ENCODE peak calls at places on chromosomes 6 and 20, in seven cellular contexts. B is endothelial cell of umbilical vein; T is left ventricle myocardium inferior; Q is psoas muscle; A is tibial artery; J is CD8-positive, alpha-beta memory T cell; Y is Peyer's patch. D is an unnamed sample. For H3K4me1 and H3K9me3, the result is how much of the 10 kb centered on the place peaks cover.

GRCh38 chr6:144265061-144265357 is 20.1 kb upstream of the UTRN start:
- DNase-seq in A (no peak), Y (no peak), J (no peak), Q (no peak), B (peak), T (no peak), D (no peak)

GRCh38 chr6:90525421-90525820 is 61.5 kb downstream of the MAP3K7 start:
- DNase-seq in J (no peak), A (no peak), Q (no peak), B (no peak), Y (no peak), T (no peak), D (no peak)

GRCh38 chr20:49207071-49207470 is 12.1 kb upstream of the DDX27 start:
- DNase-seq in T (no peak), Q (no peak), B (no peak), Y (no peak), A (no peak), J (no peak), D (no peak)

GRCh38 chr6:21305827-21306469 is 287.6 kb upstream of the SOX4 start:
- DNase-seq in B (no peak), J (no peak), Q (no peak), T (no peak), A (no peak), Y (no peak), D (no peak)

GRCh38 chr6:112202639-112203341 is 51.6 kb downstream of the LAMA4 start:
- DNase-seq in B (peak), J (no peak), Y (no peak), T (no peak), A (no peak), Q (no peak), D (no peak)

GRCh38 chr20:51444922-51445438 is 97.5 kb downstream of the NFATC2 start:
- DNase-seq in A (no peak), Y (no peak), Q (no peak), T (no peak), B (no peak), J (no peak), D (no peak)

GRCh38 chr20:2337142-2337541 is 41.3 kb downstream of the TGM3 start:
- DNase-seq in Q (no peak), J (no peak), Y (no peak), A (no peak), T (no peak), B (no peak), D (no peak)

GRCh38 chr20:53664121-53664520 is 70.5 kb upstream of the ZNF217 start:
- DNase-seq in T (no peak), Q (no peak), B (no peak), A (no peak), J (no peak), Y (no peak), D (no peak)

GRCh38 chr6:35973670-35974222 is 50.7 kb downstream of the SLC26A8 start:
- DNase-seq in J (no peak), Q (no peak), Y (peak), A (no peak), T (no peak), B (no peak), D (no peak)

GRCh38 chr6:35972471-35972985 is 51.6 kb upstream of the SRPK1 start:
- DNase-seq in T (no peak), B (no peak), Y (no peak), J (no peak), Q (no peak), A (no peak), D (no peak)

GRCh38 chr6:35967059-35967769 is 46.3 kb upstream of the SRPK1 start:
- DNase-seq in Q (no peak), A (no peak), T (no peak), J (no peak), B (no peak), Y (no peak), D (no peak)

GRCh38 chr6:35969676-35970075 is 48.8 kb upstream of the SRPK1 start:
- DNase-seq in Q (no peak), B (no peak), Y (no peak), J (no peak), T (no peak), A (no peak), D (no peak)

DNA sequence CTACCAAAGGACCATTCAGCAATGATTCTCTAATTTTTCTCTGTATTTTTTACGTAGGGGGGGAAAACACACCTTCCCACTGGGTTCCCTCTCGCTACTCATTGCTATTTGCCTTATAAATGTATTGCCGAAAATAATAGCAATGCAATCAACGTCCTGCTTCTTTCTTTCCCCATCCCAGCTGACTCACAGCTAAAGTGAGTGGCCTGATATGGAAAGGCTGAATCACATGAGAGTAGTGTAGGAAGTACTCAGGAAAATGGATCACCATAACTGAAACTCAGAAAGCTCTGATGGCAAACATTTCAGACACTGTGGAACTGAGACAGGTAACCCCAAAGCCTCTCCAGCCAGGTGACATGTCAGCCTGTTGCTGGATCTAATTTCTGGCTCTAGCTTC is 49.3 kb upstream of the SRPK1 start:
- DNase-seq in T (no peak), B (peak), Y (no peak), A (no peak), J (no peak), Q (no peak), D (no peak)
- H3K27ac ChIP-seq in T (no peak), B (peak), Y (no peak), A (no peak), J (no peak), Q (no peak), D (no peak)

GRCh38 chr6:37134622-37135191 is 35.2 kb upstream of the PIM1 start:
- DNase-seq in J (peak), A (peak), Y (no peak), T (no peak), B (peak), Q (peak), D (peak)
- H3K4me1 ChIP-seq in J (under half), A (under half), Y (half or more), T (half or more), B (half or more), Q (half or more), D (under half)

GRCh38 chr20:16296933-16297332 is 276.3 kb downstream of the KIF16B start:
- DNase-seq in Y (no peak), J (no peak), B (no peak), Q (no peak), T (no peak), A (no peak), D (no peak)

GRCh38 chr20:16299892-16300291 is 273.4 kb downstream of the KIF16B start:
- DNase-seq in A (no peak), T (no peak), B (no peak), Q (no peak), Y (no peak), J (no peak), D (no peak)

GRCh38 chr20:16301981-16302380 is 271.3 kb downstream of the KIF16B start:
- DNase-seq in J (no peak), Q (no peak), T (no peak), A (no peak), B (no peak), Y (no peak), D (no peak)

GRCh38 chr20:16308754-16309153 is 264.5 kb downstream of the KIF16B start:
- DNase-seq in A (no peak), J (no peak), Q (no peak), B (no peak), Y (no peak), T (no peak), D (no peak)

GRCh38 chr20:16302818-16303217 is 270.4 kb downstream of the KIF16B start:
- DNase-seq in J (no peak), Y (no peak), B (no peak), Q (no peak), T (no peak), A (no peak), D (no peak)
- H3K9me3 ChIP-seq in J (under half), Y (under half), B (under half), Q (under half), T (under half), A (under half), D (under half)

GRCh38 chr20:1127840-1128239 is 9.4 kb downstream of the PSMF1 start:
- DNase-seq in Q (no peak), A (no peak), J (no peak), T (no peak), B (no peak), Y (no peak), D (no peak)

GRCh38 chr20:1130849-1131248 is 12.4 kb downstream of the PSMF1 start:
- DNase-seq in T (peak), Q (peak), A (no peak), Y (no peak), B (no peak), J (no peak), D (no peak)

GRCh38 chr20:1134355-1134754 is 16.0 kb downstream of the PSMF1 start:
- DNase-seq in Y (no peak), T (no peak), Q (no peak), A (no peak), J (no peak), B (no peak), D (no peak)

GRCh38 chr20:1134836-1135235 is 16.4 kb downstream of the PSMF1 start:
- DNase-seq in B (no peak), T (no peak), J (no peak), Y (no peak), A (no peak), Q (no peak), D (no peak)

DNA sequence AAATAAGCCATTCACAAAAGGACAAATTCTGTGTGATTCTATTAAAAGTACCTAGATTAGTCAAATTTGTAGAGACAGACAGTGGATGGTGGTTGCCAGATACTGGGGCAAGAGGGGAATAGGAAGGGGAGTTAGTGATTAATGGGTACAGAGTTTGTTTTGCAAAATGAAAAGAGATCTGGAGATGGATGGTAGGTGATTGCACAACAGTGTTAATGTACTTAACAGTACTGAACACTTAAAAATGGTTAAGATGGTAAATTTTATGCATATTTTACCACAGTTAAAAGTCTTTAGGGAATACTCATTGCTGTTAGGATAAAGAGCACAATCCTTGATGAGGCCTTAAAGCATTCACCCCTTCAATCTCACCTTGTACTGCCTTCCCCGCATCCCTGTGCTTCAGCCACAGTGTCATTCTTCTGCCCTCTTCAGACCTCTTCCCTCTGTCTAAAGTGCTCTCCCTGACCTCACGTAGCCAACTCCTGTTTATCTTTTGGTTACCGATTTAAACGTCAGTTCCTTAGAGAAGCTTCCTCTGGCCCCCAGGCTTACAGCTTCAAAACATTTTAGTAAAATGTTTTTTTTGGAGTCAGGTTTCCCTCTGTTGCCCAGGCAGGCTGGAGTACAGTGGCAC is 11.8 kb downstream of the PSMF1 start:
- DNase-seq in B (no peak), Q (no peak), T (no peak), J (no peak), Y (no peak), A (no peak), D (no peak)
- H3K27ac ChIP-seq in B (no peak), Q (no peak), T (no peak), J (no peak), Y (no peak), A (no peak), D (no peak)

GRCh38 chr6:32189742-32190053 is 304 bp downstream of the PBX2 start:
- DNase-seq in T (peak), Q (peak), Y (no peak), A (no peak), J (no peak), B (no peak), D (no peak)
- H3K4me1 ChIP-seq in T (half or more), Q (under half), Y (half or more), A (under half), J (half or more), B (under half), D (under half)

DNA sequence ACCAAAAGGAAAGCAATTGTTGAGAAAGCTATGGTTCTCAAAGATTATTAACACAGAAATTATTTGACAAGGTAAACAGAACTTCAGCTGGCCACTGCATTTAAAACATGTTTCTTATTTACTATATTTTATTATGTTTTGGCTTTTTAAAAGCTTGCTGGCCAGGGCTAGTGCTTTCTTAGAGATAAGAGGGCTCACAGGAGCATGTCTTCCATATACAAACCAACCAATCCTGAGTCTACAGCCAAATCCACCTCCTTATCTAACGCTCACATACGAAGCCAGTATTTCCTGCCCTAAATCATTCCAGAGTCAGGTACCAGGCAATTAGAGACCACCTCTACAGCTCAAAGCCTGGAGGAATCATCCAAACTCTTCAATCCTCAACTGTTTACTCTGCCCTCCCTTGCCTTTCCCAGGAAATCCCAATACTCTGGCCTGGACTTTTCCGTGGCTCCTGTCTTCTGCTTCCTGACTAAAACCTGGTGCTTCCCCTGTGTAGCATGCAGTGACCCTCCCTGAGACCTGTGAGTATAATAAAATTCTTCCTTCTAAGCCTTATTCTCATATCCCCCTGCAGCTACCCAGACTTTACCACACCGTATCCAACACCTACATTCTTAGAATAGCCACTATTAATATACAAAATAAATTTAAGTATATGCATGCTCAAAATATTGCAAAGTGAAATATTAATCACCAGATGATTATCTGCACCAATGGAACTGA is 33.2 kb downstream of the RANBP9 start:
- DNase-seq in T (no peak), J (no peak), B (peak), Q (no peak), Y (no peak), A (no peak), D (no peak)
- H3K9me3 ChIP-seq in T (under half), J (under half), B (under half), Q (under half), Y (under half), A (under half), D (under half)

GRCh38 chr20:44961868-44962267 is 1.7 kb upstream of the TOMM34 start:
- DNase-seq in J (no peak), A (no peak), Q (no peak), B (peak), Y (no peak), T (no peak), D (no peak)

GRCh38 chr20:44959896-44960852 is at the start of gene TOMM34:
- DNase-seq in B (peak), Y (peak), J (peak), T (peak), A (peak), Q (peak), D (peak)

GRCh38 chr20:44962483-44962882 is 2.3 kb upstream of the TOMM34 start:
- DNase-seq in T (no peak), A (no peak), Y (no peak), B (no peak), Q (no peak), J (no peak), D (no peak)

GRCh38 chr20:44959082-44959895 is 908 bp downstream of the TOMM34 start:
- DNase-seq in Y (no peak), B (peak), A (no peak), Q (no peak), T (no peak), J (peak), D (no peak)

DNA sequence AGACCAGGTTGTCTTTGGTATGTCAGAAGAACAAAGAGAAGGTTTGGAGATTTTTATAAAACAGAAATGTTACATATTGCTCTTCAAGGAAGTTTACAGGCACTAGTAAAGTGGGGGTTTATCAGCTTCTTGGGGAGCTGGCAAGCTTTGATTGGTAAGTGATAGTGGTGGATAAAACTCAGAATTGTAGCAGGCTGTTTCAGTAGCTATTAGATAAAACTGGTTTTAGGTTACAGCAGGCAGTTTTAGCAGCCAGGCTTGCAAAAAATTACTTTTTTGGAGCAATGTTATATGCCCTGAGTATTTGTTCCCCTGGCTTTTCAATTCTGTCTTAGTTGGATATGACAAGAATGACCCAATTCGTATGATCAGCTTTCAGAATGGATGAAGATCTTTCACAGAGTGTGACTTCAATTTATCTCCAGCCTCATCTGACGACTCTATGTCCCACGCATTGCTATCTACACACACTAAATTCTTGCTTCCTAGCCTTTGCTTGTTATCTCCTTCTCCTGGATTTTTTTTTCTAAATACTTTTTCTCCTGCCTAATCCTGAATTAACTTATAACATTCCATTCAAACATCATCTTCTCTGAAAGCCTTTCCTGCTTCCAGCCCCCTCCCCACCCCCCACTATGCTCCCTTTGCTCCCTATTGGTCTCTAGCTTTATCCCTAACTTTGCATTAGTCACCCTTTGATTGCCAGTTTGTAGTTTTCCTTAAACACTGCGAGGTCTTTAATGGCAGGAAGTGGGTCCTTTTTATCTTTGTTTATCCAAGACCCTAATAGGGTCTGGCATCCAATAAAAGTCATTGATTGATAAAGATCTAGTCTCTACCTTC is 1.0 kb upstream of the TOMM34 start:
- DNase-seq in Y (no peak), A (no peak), B (no peak), T (no peak), J (no peak), Q (no peak), D (no peak)
- H3K27ac ChIP-seq in Y (no peak), A (peak), B (peak), T (no peak), J (peak), Q (peak), D (no peak)